ENCODE peak calls at places on chromosomes 4 and X, in eight cellular contexts. Q is RWPE1, D is fibroblast of the aortic adventitia, K is left lung, H is endodermal cell, T is mucosa of descending colon, P is GM12865, M is OCI-LY7. E is an unnamed sample.
A peak's percentile ranks its signal among the peaks of the same experiment; 100 is the strongest.

GRCh38 chrX:13716905-13717304 is 17.5 kb downstream of the TRAPPC2 start:
- DNase-seq in Q (no peak), D (no peak), K (no peak), H (no peak), T (peak; percentile 19), P (no peak), M (no peak), E (no peak)

GRCh38 chr4:24805566-24805965 is 10.2 kb downstream of the SOD3 start:
- DNase-seq in Q (no peak), D (no peak), K (no peak), H (no peak), T (no peak), P (peak; percentile 8), M (peak; percentile 1), E (no peak)

GRCh38 chr4:88705805-88706518 is 8.3 kb upstream of the NAP1L5 start:
- DNase-seq in Q (no peak), D (peak; percentile 54), K (no peak), H (no peak), T (no peak), P (no peak), M (no peak), E (no peak)

GRCh38 chr4:126354784-126355183 is 1040.0 kb downstream of the FAT4 start:
- DNase-seq in Q (no peak), D (no peak), K (no peak), H (no peak), T (no peak), P (no peak), M (no peak), E (no peak)

GRCh38 chrX:112197845-112198244 is 115.3 kb upstream of the TRPC5 start:
- DNase-seq in Q (no peak), D (no peak), K (no peak), H (no peak), T (no peak), P (no peak), M (no peak), E (no peak)

GRCh38 chr4:32142075-32142474 is 1421.9 kb downstream of the PCDH7 start:
- DNase-seq in Q (no peak), D (peak; percentile 14), K (no peak), H (no peak), T (no peak), P (no peak), M (no peak), E (no peak)

GRCh38 chr4:121277194-121278105 is 103.4 kb downstream of the QRFPR start:
- DNase-seq in Q (peak; percentile 13), D (no peak), K (no peak), H (peak; percentile 76), T (peak; percentile 47), P (peak; percentile 76), M (peak; percentile 17), E (no peak)

GRCh38 chr4:24599275-24599674 is 14.9 kb upstream of the DHX15 start:
- DNase-seq in Q (no peak), D (no peak), K (no peak), H (no peak), T (no peak), P (no peak), M (no peak), E (no peak)

GRCh38 chr4:183422962-183423653 is 21.3 kb upstream of the CDKN2AIP start:
- DNase-seq in Q (peak; percentile 70), D (no peak), K (no peak), H (peak; percentile 48), T (no peak), P (no peak), M (no peak), E (no peak)

GRCh38 chrX:43876680-43877079 is 5.6 kb downstream of the MAOB start:
- DNase-seq in Q (no peak), D (no peak), K (no peak), H (no peak), T (no peak), P (no peak), M (no peak), E (no peak)

GRCh38 chrX:115173181-115173580 is 16.0 kb upstream of the RBMXL3 start:
- DNase-seq in Q (no peak), D (no peak), K (no peak), H (peak; percentile 59), T (no peak), P (no peak), M (no peak), E (no peak)

GRCh38 chrX:75156537-75156945 is 458 bp upstream of the ABCB7 start:
- DNase-seq in Q (no peak), D (peak; percentile 52), K (no peak), H (no peak), T (peak; percentile 49), P (peak; percentile 21), M (no peak), E (no peak)

GRCh38 chr4:153931804-153932203 is 142.9 kb upstream of the SFRP2 start:
- DNase-seq in Q (no peak), D (peak; percentile 34), K (no peak), H (no peak), T (no peak), P (no peak), M (no peak), E (no peak)

GRCh38 chr4:104063341-104063740 is 343.6 kb upstream of the TACR3 start:
- DNase-seq in Q (no peak), D (no peak), K (no peak), H (no peak), T (no peak), P (no peak), M (no peak), E (no peak)

GRCh38 chrX:44071847-44072545 is 98.8 kb upstream of the NDP start:
- DNase-seq in Q (peak; percentile 79), D (peak; percentile 30), K (no peak), H (no peak), T (no peak), P (no peak), M (no peak), E (no peak)

GRCh38 chrX:132810488-132810887 is 147.9 kb downstream of the HS6ST2 start:
- DNase-seq in Q (no peak), D (no peak), K (no peak), H (no peak), T (no peak), P (no peak), M (no peak), E (no peak)

GRCh38 chrX:13790206-13791131 is 26.4 kb downstream of the GPM6B start:
- DNase-seq in Q (no peak), D (peak; percentile 27), K (no peak), H (no peak), T (no peak), P (no peak), M (no peak), E (no peak)

GRCh38 chr4:109728385-109728784 is 1.5 kb downstream of the PLA2G12A start:
- DNase-seq in Q (no peak), D (no peak), K (no peak), H (no peak), T (no peak), P (no peak), M (no peak), E (no peak)

GRCh38 chr4:7393491-7394183 is 41.1 kb downstream of the PSAPL1 start:
- DNase-seq in Q (no peak), D (no peak), K (peak; percentile 25), H (peak; percentile 28), T (no peak), P (no peak), M (no peak), E (peak; percentile 26)

GRCh38 chr4:4810365-4810764 is 49.1 kb upstream of the MSX1 start:
- DNase-seq in Q (no peak), D (no peak), K (no peak), H (no peak), T (no peak), P (no peak), M (no peak), E (no peak)

GRCh38 chrX:144849141-144849540 is 398.2 kb upstream of the SPANXN1 start:
- DNase-seq in Q (no peak), D (peak; percentile 8), K (no peak), H (no peak), T (no peak), P (no peak), M (no peak), E (no peak)

GRCh38 chrX:30570505-30570904 is 7.1 kb downstream of the TASL start:
- DNase-seq in Q (no peak), D (peak; percentile 57), K (no peak), H (no peak), T (peak; percentile 8), P (peak; percentile 40), M (peak; percentile 34), E (no peak)

DNA sequence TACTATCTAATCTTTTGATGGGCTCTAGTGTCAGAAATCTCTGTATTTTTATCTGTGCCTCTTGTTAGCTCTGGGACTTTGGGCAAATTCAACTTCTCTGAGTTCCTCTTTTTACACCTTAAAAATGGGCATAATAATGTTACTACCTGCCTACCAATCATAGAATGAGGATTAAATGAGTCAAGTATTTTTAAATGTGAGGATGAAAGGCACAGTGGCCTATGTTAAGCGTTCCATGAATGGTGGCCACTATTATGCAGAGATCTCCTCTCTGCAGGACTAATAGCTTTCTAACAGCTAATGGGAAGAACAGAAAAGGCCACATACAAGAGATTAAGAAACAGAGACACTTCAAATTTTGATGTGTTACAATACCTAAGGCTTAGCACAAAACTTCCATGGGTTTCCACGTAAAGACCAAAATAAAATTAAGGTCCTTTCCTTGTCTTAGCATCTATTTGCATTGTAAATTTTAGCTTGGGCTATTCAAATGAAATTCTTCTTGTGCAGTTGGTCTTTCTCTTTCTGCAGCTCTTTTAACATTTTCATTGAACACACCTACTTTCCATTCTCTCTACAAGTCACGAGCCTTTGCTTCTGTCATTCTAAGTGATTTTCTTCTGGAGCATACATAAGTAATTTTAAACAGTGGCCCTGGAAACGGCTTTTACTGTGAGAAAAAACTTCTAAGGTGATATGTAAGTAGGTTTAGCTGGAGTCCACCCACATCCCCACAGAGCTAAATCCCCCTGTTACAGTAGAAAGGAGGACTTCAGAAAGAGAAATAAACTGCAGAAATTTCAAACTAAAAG is 117.9 kb upstream of the MED14 start:
- DNase-seq in Q (no peak), D (no peak), K (no peak), H (no peak), T (no peak), P (no peak), M (no peak), E (no peak)
- TF ChIP-seq CTCF in Q (no peak), D (no peak), K (no peak), H (no peak), T (no peak), P (no peak), M (no peak), E (no peak)

GRCh38 chr4:147607463-147607862 is 9.7 kb upstream of the TMEM184C start:
- DNase-seq in Q (no peak), D (no peak), K (no peak), H (no peak), T (no peak), P (no peak), M (no peak), E (no peak)
- TF ChIP-seq CTCF in Q (no peak), D (no peak), K (no peak), H (no peak), T (no peak), P (no peak), M (no peak), E (no peak)

GRCh38 chr4:157854819-157855218 is 318.0 kb downstream of the GASK1B start:
- DNase-seq in Q (no peak), D (no peak), K (no peak), H (no peak), T (no peak), P (no peak), M (no peak), E (no peak)
- TF ChIP-seq CTCF in Q (no peak), D (no peak), K (no peak), H (no peak), T (no peak), P (no peak), M (no peak), E (no peak)

GRCh38 chr4:48046059-48046458 is 29.5 kb downstream of the NIPAL1 start:
- DNase-seq in Q (no peak), D (no peak), K (no peak), H (no peak), T (no peak), P (peak; percentile 44), M (no peak), E (no peak)
- TF ChIP-seq CTCF in Q (no peak), D (no peak), K (no peak), H (no peak), T (no peak), P (no peak), M (no peak), E (no peak)

E was measured in CD14-positive monocyte.